ENCODE peak calls at places on chromosomes 11 and 22, in eight cellular contexts. One of them, this sample, is unnamed.
A peak's percentile ranks its signal among the peaks of the same experiment; 100 is the strongest.

GRCh38 chr11:91446267-91446666 is 778.4 kb upstream of the FAT3 start:
- DNase-seq in H1: no peak
- DNase-seq in endothelial cell of umbilical vein: no peak
- DNase-seq in PC-3: no peak
- DNase-seq in GM12878: no peak
- DNase-seq in SK-N-SH: no peak
- DNase-seq in fibroblast of lung: no peak
- DNase-seq in adipocyte: no peak
- DNase-seq in this sample: no peak

GRCh38 chr22:50009765-50010675 is 2.5 kb downstream of the IL17REL start:
- DNase-seq in H1: no peak
- DNase-seq in endothelial cell of umbilical vein: no peak
- DNase-seq in PC-3: no peak
- DNase-seq in GM12878: no peak
- DNase-seq in SK-N-SH: peak; percentile 44
- DNase-seq in fibroblast of lung: no peak
- DNase-seq in adipocyte: no peak
- DNase-seq in this sample: no peak

GRCh38 chr22:44031111-44031963 is 7.2 kb downstream of the PARVB start:
- DNase-seq in H1: no peak
- DNase-seq in endothelial cell of umbilical vein: peak; percentile 87
- DNase-seq in PC-3: no peak
- DNase-seq in GM12878: no peak
- DNase-seq in SK-N-SH: no peak
- DNase-seq in fibroblast of lung: no peak
- DNase-seq in adipocyte: no peak
- DNase-seq in this sample: no peak

GRCh38 chr11:101509911-101510310 is 73.9 kb downstream of the TRPC6 start:
- DNase-seq in H1: no peak
- DNase-seq in endothelial cell of umbilical vein: no peak
- DNase-seq in PC-3: no peak
- DNase-seq in GM12878: no peak
- DNase-seq in SK-N-SH: no peak
- DNase-seq in fibroblast of lung: no peak
- DNase-seq in adipocyte: no peak
- DNase-seq in this sample: no peak

GRCh38 chr22:18048441-18048898 is 24.1 kb upstream of the MICAL3 start:
- DNase-seq in H1: no peak
- DNase-seq in endothelial cell of umbilical vein: no peak
- DNase-seq in PC-3: no peak
- DNase-seq in GM12878: no peak
- DNase-seq in SK-N-SH: no peak
- DNase-seq in fibroblast of lung: peak; percentile 22
- DNase-seq in adipocyte: peak; percentile 89
- DNase-seq in this sample: no peak

GRCh38 chr11:77040401-77040777 is 6.2 kb downstream of the B3GNT6 start:
- DNase-seq in H1: no peak
- DNase-seq in endothelial cell of umbilical vein: no peak
- DNase-seq in PC-3: no peak
- DNase-seq in GM12878: no peak
- DNase-seq in SK-N-SH: no peak
- DNase-seq in fibroblast of lung: no peak
- DNase-seq in adipocyte: no peak
- DNase-seq in this sample: no peak

GRCh38 chr11:100776212-100776896 is 89.3 kb downstream of the ARHGAP42 start:
- DNase-seq in H1: no peak
- DNase-seq in endothelial cell of umbilical vein: peak; percentile 23
- DNase-seq in PC-3: peak; percentile 98
- DNase-seq in GM12878: no peak
- DNase-seq in SK-N-SH: no peak
- DNase-seq in fibroblast of lung: peak; percentile 81
- DNase-seq in adipocyte: no peak
- DNase-seq in this sample: no peak

GRCh38 chr11:63841554-63841953 is 2.6 kb downstream of the MARK2 start:
- DNase-seq in H1: no peak
- DNase-seq in endothelial cell of umbilical vein: peak; percentile 29
- DNase-seq in PC-3: peak; percentile 80
- DNase-seq in GM12878: no peak
- DNase-seq in SK-N-SH: no peak
- DNase-seq in fibroblast of lung: peak; percentile 62
- DNase-seq in adipocyte: peak; percentile 78
- DNase-seq in this sample: no peak

GRCh38 chr11:57545883-57546282 is 8.5 kb downstream of the SMTNL1 start:
- DNase-seq in H1: no peak
- DNase-seq in endothelial cell of umbilical vein: no peak
- DNase-seq in PC-3: no peak
- DNase-seq in GM12878: no peak
- DNase-seq in SK-N-SH: no peak
- DNase-seq in fibroblast of lung: no peak
- DNase-seq in adipocyte: no peak
- DNase-seq in this sample: no peak

GRCh38 chr11:65516135-65516968 is 8.5 kb upstream of the SCYL1 start:
- DNase-seq in H1: no peak
- DNase-seq in endothelial cell of umbilical vein: no peak
- DNase-seq in PC-3: no peak
- DNase-seq in GM12878: no peak
- DNase-seq in SK-N-SH: no peak
- DNase-seq in fibroblast of lung: no peak
- DNase-seq in adipocyte: no peak
- DNase-seq in this sample: no peak

GRCh38 chr11:82757660-82758301 is 24.1 kb upstream of the FAM181B start:
- DNase-seq in H1: no peak
- DNase-seq in endothelial cell of umbilical vein: no peak
- DNase-seq in PC-3: no peak
- DNase-seq in GM12878: no peak
- DNase-seq in SK-N-SH: no peak
- DNase-seq in fibroblast of lung: no peak
- DNase-seq in adipocyte: no peak
- DNase-seq in this sample: no peak

GRCh38 chr22:29816128-29816527 is 21.9 kb downstream of the ASCC2 start:
- DNase-seq in H1: no peak
- DNase-seq in endothelial cell of umbilical vein: no peak
- DNase-seq in PC-3: no peak
- DNase-seq in GM12878: no peak
- DNase-seq in SK-N-SH: no peak
- DNase-seq in fibroblast of lung: no peak
- DNase-seq in adipocyte: no peak
- DNase-seq in this sample: no peak

GRCh38 chr11:114281388-114281956 is 14.7 kb upstream of the NNMT start:
- DNase-seq in H1: no peak
- DNase-seq in endothelial cell of umbilical vein: peak; percentile 62
- DNase-seq in PC-3: peak; percentile 32
- DNase-seq in GM12878: no peak
- DNase-seq in SK-N-SH: no peak
- DNase-seq in fibroblast of lung: no peak
- DNase-seq in adipocyte: no peak
- DNase-seq in this sample: no peak

GRCh38 chr22:45818130-45819085 is 146.8 kb downstream of the ATXN10 start:
- DNase-seq in H1: no peak
- DNase-seq in endothelial cell of umbilical vein: no peak
- DNase-seq in PC-3: no peak
- DNase-seq in GM12878: no peak
- DNase-seq in SK-N-SH: peak; percentile 44
- DNase-seq in fibroblast of lung: peak; percentile 36
- DNase-seq in adipocyte: no peak
- DNase-seq in this sample: no peak

GRCh38 chr11:117045196-117045595 is 53.0 kb downstream of the SIK3 start:
- DNase-seq in H1: no peak
- DNase-seq in endothelial cell of umbilical vein: no peak
- DNase-seq in PC-3: peak; percentile 49
- DNase-seq in GM12878: no peak
- DNase-seq in SK-N-SH: no peak
- DNase-seq in fibroblast of lung: peak; percentile 36
- DNase-seq in adipocyte: peak; percentile 85
- DNase-seq in this sample: no peak

GRCh38 chr11:134244593-134244992 is 8.6 kb downstream of the THYN1 start:
- DNase-seq in H1: no peak
- DNase-seq in endothelial cell of umbilical vein: peak; percentile 36
- DNase-seq in PC-3: peak; percentile 48
- DNase-seq in GM12878: no peak
- DNase-seq in SK-N-SH: peak; percentile 59
- DNase-seq in fibroblast of lung: no peak
- DNase-seq in adipocyte: peak; percentile 29
- DNase-seq in this sample: no peak

GRCh38 chr11:62273284-62273683 is 3.3 kb downstream of the SCGB2A2 start:
- DNase-seq in H1: no peak
- DNase-seq in endothelial cell of umbilical vein: no peak
- DNase-seq in PC-3: no peak
- DNase-seq in GM12878: no peak
- DNase-seq in SK-N-SH: no peak
- DNase-seq in fibroblast of lung: no peak
- DNase-seq in adipocyte: no peak
- DNase-seq in this sample: no peak
- H3K36me3 ChIP-seq in H1: no peaks in the 10 kb centered on the region
- H3K36me3 ChIP-seq in endothelial cell of umbilical vein: no peaks in the 10 kb centered on the region
- H3K36me3 ChIP-seq in PC-3: no peaks in the 10 kb centered on the region
- H3K36me3 ChIP-seq in GM12878: no peaks in the 10 kb centered on the region
- H3K36me3 ChIP-seq in SK-N-SH: no peaks in the 10 kb centered on the region
- H3K36me3 ChIP-seq in fibroblast of lung: no peaks in the 10 kb centered on the region
- H3K36me3 ChIP-seq in adipocyte: no peaks in the 10 kb centered on the region
- H3K36me3 ChIP-seq in this sample: no peaks in the 10 kb centered on the region

GRCh38 chr11:75476716-75477613 is 44.0 kb upstream of the KLHL35 start:
- DNase-seq in H1: no peak
- DNase-seq in endothelial cell of umbilical vein: no peak
- DNase-seq in PC-3: no peak
- DNase-seq in GM12878: no peak
- DNase-seq in SK-N-SH: no peak
- DNase-seq in fibroblast of lung: no peak
- DNase-seq in adipocyte: no peak
- DNase-seq in this sample: no peak
- H3K9ac ChIP-seq in H1: no peak overlapping the region
- H3K9ac ChIP-seq in endothelial cell of umbilical vein: no peak overlapping the region
- H3K9ac ChIP-seq in PC-3: no peak overlapping the region
- H3K9ac ChIP-seq in GM12878: no peak overlapping the region
- H3K9ac ChIP-seq in SK-N-SH: no peak overlapping the region
- H3K9ac ChIP-seq in fibroblast of lung: no peak overlapping the region
- H3K9ac ChIP-seq in adipocyte: no peak overlapping the region
- H3K9ac ChIP-seq in this sample: no peak overlapping the region

DNA sequence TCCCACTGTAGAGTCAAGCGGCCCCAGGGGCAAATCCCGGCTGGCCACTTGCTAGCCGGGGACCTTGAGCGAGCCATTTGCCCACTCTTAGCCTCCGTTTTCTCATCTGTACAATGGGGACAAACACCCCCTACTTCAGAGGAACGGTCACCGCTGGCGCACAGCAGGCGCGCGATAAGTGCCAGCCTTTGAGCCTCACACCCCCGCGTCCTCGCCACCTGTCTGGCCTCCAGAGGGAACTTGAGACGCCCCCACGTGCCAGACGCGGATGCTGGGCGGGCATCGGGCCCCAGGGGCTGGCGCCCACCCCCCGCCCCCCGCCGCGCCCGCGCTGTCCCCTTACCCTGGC is 72.7 kb upstream of the TCF20 start:
- DNase-seq in H1: no peak
- DNase-seq in endothelial cell of umbilical vein: no peak
- DNase-seq in PC-3: no peak
- DNase-seq in GM12878: no peak
- DNase-seq in SK-N-SH: no peak
- DNase-seq in fibroblast of lung: peak; percentile 13
- DNase-seq in adipocyte: no peak
- DNase-seq in this sample: no peak
- H3K36me3 ChIP-seq in H1: no peaks in the 10 kb centered on the region
- H3K36me3 ChIP-seq in endothelial cell of umbilical vein: no peaks in the 10 kb centered on the region
- H3K36me3 ChIP-seq in PC-3: no peaks in the 10 kb centered on the region
- H3K36me3 ChIP-seq in GM12878: no peaks in the 10 kb centered on the region
- H3K36me3 ChIP-seq in SK-N-SH: no peaks in the 10 kb centered on the region
- H3K36me3 ChIP-seq in fibroblast of lung: no peaks in the 10 kb centered on the region
- H3K36me3 ChIP-seq in adipocyte: no peaks in the 10 kb centered on the region
- H3K36me3 ChIP-seq in this sample: no peaks in the 10 kb centered on the region

GRCh38 chr11:10893713-10894112 is 35.9 kb upstream of the ZBED5 start:
- DNase-seq in H1: no peak
- DNase-seq in endothelial cell of umbilical vein: no peak
- DNase-seq in PC-3: peak; percentile 65
- DNase-seq in GM12878: no peak
- DNase-seq in SK-N-SH: no peak
- DNase-seq in fibroblast of lung: peak; percentile 54
- DNase-seq in adipocyte: peak; percentile 88
- DNase-seq in this sample: no peak

GRCh38 chr11:10894666-10895065 is 36.8 kb upstream of the ZBED5 start:
- DNase-seq in H1: no peak
- DNase-seq in endothelial cell of umbilical vein: no peak
- DNase-seq in PC-3: no peak
- DNase-seq in GM12878: no peak
- DNase-seq in SK-N-SH: no peak
- DNase-seq in fibroblast of lung: no peak
- DNase-seq in adipocyte: no peak
- DNase-seq in this sample: no peak

GRCh38 chr11:10891321-10891720 is 33.5 kb upstream of the ZBED5 start:
- DNase-seq in H1: no peak
- DNase-seq in endothelial cell of umbilical vein: no peak
- DNase-seq in PC-3: no peak
- DNase-seq in GM12878: no peak
- DNase-seq in SK-N-SH: no peak
- DNase-seq in fibroblast of lung: no peak
- DNase-seq in adipocyte: no peak
- DNase-seq in this sample: no peak

GRCh38 chr11:10895285-10895684 is 37.4 kb upstream of the ZBED5 start:
- DNase-seq in H1: no peak
- DNase-seq in endothelial cell of umbilical vein: no peak
- DNase-seq in PC-3: no peak
- DNase-seq in GM12878: no peak
- DNase-seq in SK-N-SH: no peak
- DNase-seq in fibroblast of lung: no peak
- DNase-seq in adipocyte: no peak
- DNase-seq in this sample: no peak

GRCh38 chr11:10892250-10892649 is 34.4 kb upstream of the ZBED5 start:
- DNase-seq in H1: no peak
- DNase-seq in endothelial cell of umbilical vein: no peak
- DNase-seq in PC-3: no peak
- DNase-seq in GM12878: no peak
- DNase-seq in SK-N-SH: no peak
- DNase-seq in fibroblast of lung: no peak
- DNase-seq in adipocyte: no peak
- DNase-seq in this sample: no peak
- H3K9ac ChIP-seq in H1: no peak overlapping the region
- H3K9ac ChIP-seq in endothelial cell of umbilical vein: no peak overlapping the region
- H3K9ac ChIP-seq in PC-3: no peak overlapping the region
- H3K9ac ChIP-seq in GM12878: no peak overlapping the region
- H3K9ac ChIP-seq in SK-N-SH: no peak overlapping the region
- H3K9ac ChIP-seq in fibroblast of lung: no peak overlapping the region
- H3K9ac ChIP-seq in adipocyte: no peak overlapping the region
- H3K9ac ChIP-seq in this sample: no peak overlapping the region

DNA sequence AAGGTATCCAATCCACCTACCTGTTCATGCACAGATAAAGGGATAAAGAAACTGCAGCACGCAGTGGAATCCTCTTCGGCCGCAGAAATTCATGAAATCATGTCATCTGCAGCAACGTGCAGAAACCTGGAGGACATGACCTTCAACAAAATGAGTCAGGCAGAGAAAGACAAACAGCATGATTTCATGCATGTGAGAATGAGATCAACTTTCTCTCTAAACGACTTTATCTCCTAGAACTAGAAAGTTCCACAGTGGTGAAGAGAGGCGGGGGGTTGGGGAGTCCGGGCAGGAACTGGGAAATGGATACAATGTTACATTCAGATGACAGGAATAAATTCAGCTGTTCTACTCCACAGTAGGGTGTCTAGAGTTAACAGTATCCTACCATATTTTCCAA is 9.9 kb downstream of the RGL4 start:
- DNase-seq in H1: no peak
- DNase-seq in endothelial cell of umbilical vein: no peak
- DNase-seq in PC-3: no peak
- DNase-seq in GM12878: no peak
- DNase-seq in SK-N-SH: no peak
- DNase-seq in fibroblast of lung: peak; percentile 34
- DNase-seq in adipocyte: peak; percentile 9
- DNase-seq in this sample: no peak
- H3K36me3 ChIP-seq in H1: peaks cover 10% of the 10 kb centered on the region
- H3K36me3 ChIP-seq in endothelial cell of umbilical vein: peaks cover 13% of the 10 kb centered on the region
- H3K36me3 ChIP-seq in PC-3: peaks cover 7% of the 10 kb centered on the region
- H3K36me3 ChIP-seq in GM12878: peaks cover 22% of the 10 kb centered on the region
- H3K36me3 ChIP-seq in SK-N-SH: peaks cover 55% of the 10 kb centered on the region
- H3K36me3 ChIP-seq in fibroblast of lung: no peaks in the 10 kb centered on the region
- H3K36me3 ChIP-seq in adipocyte: peaks cover 54% of the 10 kb centered on the region
- H3K36me3 ChIP-seq in this sample: peaks cover 50% of the 10 kb centered on the region